ENCODE peak calls at places on chromosome 10, in nine cellular contexts. B is AG10803, Q is fibroblast of lung, P is heart left ventricle, F is A549, X is astrocyte of the spinal cord, U is HepG2, J is uterus, S is PC-3. G is an unnamed sample.
A peak's percentile ranks its signal among the peaks of the same experiment; 100 is the strongest.

GRCh38 chr10:132848951-132849545 is 63.1 kb upstream of the NKX6-2 start:
- DNase-seq in B (no peak), Q (no peak), P (peak; percentile 5), F (no peak), X (no peak), U (no peak), J (no peak), S (no peak), G (no peak)

GRCh38 chr10:89601728-89602361 is 43.2 kb downstream of the PANK1 start:
- DNase-seq in B (no peak), Q (no peak), P (no peak), F (no peak), X (no peak), U (no peak), J (no peak), S (no peak), G (no peak)

GRCh38 chr10:105973252-105973877 is 1191.1 kb downstream of the SORCS1 start:
- DNase-seq in B (no peak), Q (no peak), P (no peak), F (no peak), X (no peak), U (no peak), J (no peak), S (no peak), G (no peak)

GRCh38 chr10:47401874-47402645 is 18.0 kb upstream of the ZNF488 start:
- DNase-seq in B (no peak), Q (no peak), P (peak; percentile 11), F (no peak), X (no peak), U (peak; percentile 53), J (no peak), S (no peak), G (no peak)

GRCh38 chr10:124000792-124001201 is 92.6 kb downstream of the CHST15 start:
- DNase-seq in B (peak; percentile 33), Q (no peak), P (no peak), F (no peak), X (no peak), U (no peak), J (no peak), S (peak; percentile 60), G (peak; percentile 77)

GRCh38 chr10:91908358-91909177 is 718 bp downstream of the FGFBP3 start:
- DNase-seq in B (peak; percentile 70), Q (peak; percentile 75), P (peak; percentile 79), F (peak; percentile 92), X (peak; percentile 74), U (peak; percentile 83), J (peak; percentile 45), S (peak; percentile 83), G (peak; percentile 69)

GRCh38 chr10:79304479-79305087 is 42.7 kb upstream of the PPIF start:
- DNase-seq in B (no peak), Q (no peak), P (no peak), F (no peak), X (no peak), U (no peak), J (no peak), S (peak; percentile 93), G (peak; percentile 62)

GRCh38 chr10:61974611-61975010 is 73.1 kb downstream of the ARID5B start:
- DNase-seq in B (peak; percentile 40), Q (peak; percentile 67), P (peak; percentile 73), F (no peak), X (peak; percentile 53), U (no peak), J (peak; percentile 76), S (peak; percentile 68), G (peak; percentile 52)

GRCh38 chr10:121734517-121735137 is 136.4 kb upstream of the FGFR2 start:
- DNase-seq in B (peak; percentile 13), Q (no peak), P (no peak), F (peak; percentile 12), X (no peak), U (peak; percentile 28), J (no peak), S (peak; percentile 37), G (peak; percentile 16)

GRCh38 chr10:132855889-132856288 is 69.9 kb upstream of the NKX6-2 start:
- DNase-seq in B (no peak), Q (no peak), P (peak; percentile 3), F (no peak), X (no peak), U (no peak), J (no peak), S (no peak), G (no peak)

GRCh38 chr10:127405221-127405620 is 143.9 kb upstream of the NPS start:
- DNase-seq in B (peak; percentile 81), Q (peak; percentile 59), P (no peak), F (no peak), X (peak; percentile 34), U (no peak), J (no peak), S (no peak), G (no peak)

GRCh38 chr10:87505366-87506113 is 847 bp downstream of the MINPP1 start:
- DNase-seq in B (peak; percentile 52), Q (peak; percentile 53), P (peak; percentile 48), F (peak; percentile 68), X (peak; percentile 52), U (peak; percentile 60), J (no peak), S (peak; percentile 63), G (peak; percentile 74)

GRCh38 chr10:18419945-18420344 is 231.4 kb downstream of the NSUN6 start:
- DNase-seq in B (no peak), Q (no peak), P (no peak), F (no peak), X (no peak), U (no peak), J (no peak), S (no peak), G (no peak)
- TF ChIP-seq CTCF in B (no peak), Q (no peak), P (no peak), F (no peak), X (no peak), U (no peak), J (no peak), S (no peak), G (no peak)

DNA sequence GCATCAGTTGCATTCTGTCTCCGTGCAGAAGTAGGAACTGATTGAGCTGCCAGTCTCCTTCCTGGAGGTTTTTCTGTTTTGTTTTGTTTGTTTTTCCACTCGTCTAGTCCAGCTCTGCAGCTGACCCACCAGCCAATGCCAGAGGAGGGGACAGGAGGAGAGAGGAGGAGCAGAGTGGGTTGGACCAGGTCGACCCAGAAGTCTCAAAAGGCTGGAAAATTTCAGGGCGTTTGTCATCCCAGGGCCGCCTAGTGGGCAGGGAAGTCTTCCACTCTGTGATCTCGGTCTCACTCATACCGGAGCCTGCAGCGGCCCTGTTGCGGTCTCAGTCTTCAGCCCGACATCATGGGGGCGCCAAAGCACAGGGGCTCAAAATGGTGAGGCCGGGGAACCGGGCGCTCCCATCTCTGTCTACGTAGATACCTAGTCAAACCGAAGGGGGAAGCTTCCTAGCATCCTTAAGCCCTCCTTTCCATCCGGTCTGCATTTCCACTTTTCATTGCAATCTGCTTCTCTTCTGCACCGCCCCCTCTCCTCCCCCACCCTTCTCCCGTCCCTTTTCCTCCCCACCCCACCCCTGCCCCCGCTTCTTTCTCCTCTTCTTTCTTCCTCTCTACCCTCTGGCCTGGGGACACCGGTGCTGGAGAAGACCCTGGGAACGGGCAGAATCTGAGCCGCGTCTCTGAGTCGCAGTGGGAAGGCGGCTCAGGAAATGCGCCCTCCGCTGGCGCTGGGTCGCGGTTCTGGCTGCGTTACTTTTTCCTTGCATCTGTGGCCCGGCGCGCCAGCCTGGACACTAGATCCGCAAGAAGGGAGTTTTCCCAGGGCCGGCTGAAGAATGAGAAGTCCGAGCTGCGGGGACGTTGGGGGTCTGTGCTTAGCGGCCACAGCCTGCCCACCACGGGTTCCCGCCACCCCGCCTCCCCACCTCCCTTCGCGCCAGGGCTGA is 16.2 kb upstream of the PAX2 start:
- DNase-seq in B (peak; percentile 9), Q (peak; percentile 19), P (no peak), F (peak; percentile 93), X (no peak), U (peak; percentile 50), J (no peak), S (peak; percentile 48), G (peak; percentile 30)
- TF ChIP-seq CTCF in B (peak; percentile 41), Q (peak; percentile 33), P (no peak), F (peak; percentile 85), X (peak; percentile 39), U (peak; percentile 57), J (no peak), S (peak; percentile 53), G (peak; percentile 34)

DNA sequence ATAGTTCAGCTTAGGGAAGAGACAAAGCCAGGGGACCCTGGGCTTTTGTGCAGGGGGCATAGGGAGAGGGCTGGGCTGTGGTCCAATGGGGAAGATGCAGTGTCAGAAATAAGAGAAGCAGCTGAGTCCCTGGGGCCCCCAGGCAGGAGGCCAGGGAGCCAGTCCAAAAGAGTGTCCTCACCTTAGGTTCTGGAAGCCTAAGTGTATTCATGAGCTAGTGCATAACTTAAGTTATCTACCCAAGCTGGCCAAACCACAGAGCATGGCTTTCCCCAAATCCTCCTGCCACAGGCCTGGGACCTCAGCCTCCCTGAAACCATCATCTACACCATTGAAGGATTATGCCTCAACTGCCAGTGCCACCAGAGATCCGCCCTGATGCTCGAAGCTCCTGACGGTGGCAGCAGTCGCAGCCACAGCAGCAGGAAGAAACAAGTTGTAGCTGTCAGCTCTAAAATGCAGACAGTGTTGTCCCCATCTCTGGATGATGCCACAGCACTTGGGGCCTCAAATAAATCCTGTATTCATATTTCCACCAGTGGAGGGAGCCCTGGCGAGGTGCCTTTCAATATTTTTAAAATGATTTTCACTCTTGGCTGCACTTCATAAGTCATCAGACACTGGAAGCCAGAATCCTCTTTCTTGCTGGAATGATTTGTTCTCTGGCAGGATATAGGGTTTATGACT is 574.6 kb downstream of the GRID1 start:
- DNase-seq in B (peak; percentile 23), Q (no peak), P (no peak), F (peak; percentile 16), X (peak; percentile 1), U (no peak), J (no peak), S (peak; percentile 1), G (peak; percentile 44)
- TF ChIP-seq CTCF in B (peak; percentile 18), Q (no peak), P (peak; percentile 30), F (peak; percentile 7), X (peak; percentile 14), U (no peak), J (no peak), S (no peak), G (peak; percentile 41)

GRCh38 chr10:6781133-6781770 is 201.2 kb upstream of the PRKCQ start:
- DNase-seq in B (no peak), Q (no peak), P (no peak), F (no peak), X (no peak), U (no peak), J (no peak), S (no peak), G (no peak)

GRCh38 chr10:6787684-6788083 is 207.6 kb upstream of the PRKCQ start:
- DNase-seq in B (no peak), Q (no peak), P (no peak), F (no peak), X (no peak), U (no peak), J (no peak), S (no peak), G (no peak)

GRCh38 chr10:6782378-6782777 is 202.3 kb upstream of the PRKCQ start:
- DNase-seq in B (no peak), Q (no peak), P (no peak), F (no peak), X (no peak), U (no peak), J (no peak), S (no peak), G (no peak)

GRCh38 chr10:6788191-6788590 is 208.1 kb upstream of the PRKCQ start:
- DNase-seq in B (peak; percentile 30), Q (no peak), P (no peak), F (no peak), X (no peak), U (no peak), J (no peak), S (no peak), G (no peak)

GRCh38 chr10:6786579-6787031 is 206.5 kb upstream of the PRKCQ start:
- DNase-seq in B (peak; percentile 54), Q (peak; percentile 61), P (no peak), F (peak; percentile 54), X (peak; percentile 69), U (no peak), J (no peak), S (no peak), G (peak; percentile 67)
- TF ChIP-seq CTCF in B (peak; percentile 65), Q (peak; percentile 64), P (peak; percentile 25), F (peak; percentile 83), X (peak; percentile 58), U (peak; percentile 34), J (peak; percentile 53), S (peak; percentile 43), G (peak; percentile 67)